ENCODE peak calls at places on chromosomes 7 and 10, in four cellular contexts. One of them, this sample, is unnamed.

GRCh38 chr10:128875955-128876354 is 591.1 kb upstream of the MGMT start:
- DNase-seq in Right ventricle myocardium superior: peak
- DNase-seq in neural progenitor cell: no peak
- DNase-seq in cerebellum: no peak
- DNase-seq in this sample: no peak

GRCh38 chr7:44322631-44323363 is 2.6 kb downstream of the CAMK2B start:
- DNase-seq in cerebellum: peak
- DNase-seq in Right ventricle myocardium superior: peak
- DNase-seq in neural progenitor cell: no peak
- DNase-seq in this sample: no peak

GRCh38 chr10:62769574-62770242 is 34.8 kb upstream of the ADO start:
- DNase-seq in neural progenitor cell: no peak
- DNase-seq in cerebellum: no peak
- DNase-seq in Right ventricle myocardium superior: no peak
- DNase-seq in this sample: no peak

GRCh38 chr7:140078392-140078791 is 15.6 kb upstream of the PARP12 start:
- DNase-seq in cerebellum: no peak
- DNase-seq in Right ventricle myocardium superior: no peak
- DNase-seq in neural progenitor cell: no peak
- DNase-seq in this sample: no peak

GRCh38 chr7:12895296-12895695 is 207.9 kb downstream of the ARL4A start:
- DNase-seq in cerebellum: no peak
- DNase-seq in Right ventricle myocardium superior: no peak
- DNase-seq in neural progenitor cell: no peak
- DNase-seq in this sample: no peak

GRCh38 chr10:125102821-125103220 is 57.5 kb downstream of the CTBP2 start:
- DNase-seq in cerebellum: peak
- DNase-seq in neural progenitor cell: no peak
- DNase-seq in Right ventricle myocardium superior: no peak
- DNase-seq in this sample: no peak

GRCh38 chr10:115379064-115379463 is 285.9 kb downstream of the ATRNL1 start:
- DNase-seq in Right ventricle myocardium superior: no peak
- DNase-seq in cerebellum: no peak
- DNase-seq in neural progenitor cell: no peak
- DNase-seq in this sample: no peak

GRCh38 chr7:119964640-119965542 is 308.1 kb upstream of the KCND2 start:
- DNase-seq in Right ventricle myocardium superior: no peak
- DNase-seq in neural progenitor cell: no peak
- DNase-seq in cerebellum: peak
- DNase-seq in this sample: no peak

GRCh38 chr7:20444041-20444440 is 113.3 kb downstream of the ITGB8 start:
- DNase-seq in neural progenitor cell: no peak
- DNase-seq in cerebellum: no peak
- DNase-seq in Right ventricle myocardium superior: no peak
- DNase-seq in this sample: no peak

GRCh38 chr10:129773359-129773990 is 190.6 kb downstream of the EBF3 start:
- DNase-seq in cerebellum: no peak
- DNase-seq in neural progenitor cell: no peak
- DNase-seq in Right ventricle myocardium superior: no peak
- DNase-seq in this sample: peak

GRCh38 chr7:28096713-28097112 is 83.9 kb downstream of the JAZF1 start:
- DNase-seq in Right ventricle myocardium superior: no peak
- DNase-seq in cerebellum: peak
- DNase-seq in neural progenitor cell: peak
- DNase-seq in this sample: no peak

GRCh38 chr10:44847110-44847509 is 64.0 kb upstream of the TMEM72 start:
- DNase-seq in cerebellum: no peak
- DNase-seq in neural progenitor cell: no peak
- DNase-seq in Right ventricle myocardium superior: no peak
- DNase-seq in this sample: no peak

GRCh38 chr10:123913688-123914268 is 22.2 kb upstream of the CPXM2 start:
- DNase-seq in Right ventricle myocardium superior: no peak
- DNase-seq in cerebellum: no peak
- DNase-seq in neural progenitor cell: peak
- DNase-seq in this sample: no peak

GRCh38 chr7:150988230-150989226 is 2.3 kb upstream of the NOS3 start:
- DNase-seq in neural progenitor cell: peak
- DNase-seq in cerebellum: peak
- DNase-seq in Right ventricle myocardium superior: peak
- DNase-seq in this sample: peak

GRCh38 chr7:138878064-138878463 is 80.1 kb upstream of the ATP6V0A4 start:
- DNase-seq in Right ventricle myocardium superior: no peak
- DNase-seq in neural progenitor cell: no peak
- DNase-seq in cerebellum: no peak
- DNase-seq in this sample: no peak

GRCh38 chr10:13614530-13615332 is 28.0 kb downstream of the PRPF18 start:
- DNase-seq in Right ventricle myocardium superior: no peak
- DNase-seq in cerebellum: no peak
- DNase-seq in neural progenitor cell: peak
- DNase-seq in this sample: no peak

GRCh38 chr10:85720931-85721330 is 645.7 kb downstream of the GRID1 start:
- DNase-seq in Right ventricle myocardium superior: no peak
- DNase-seq in cerebellum: no peak
- DNase-seq in neural progenitor cell: no peak
- DNase-seq in this sample: no peak

GRCh38 chr7:93860261-93860660 is 30.3 kb downstream of the TFPI2 start:
- DNase-seq in neural progenitor cell: no peak
- DNase-seq in cerebellum: no peak
- DNase-seq in Right ventricle myocardium superior: no peak
- DNase-seq in this sample: no peak

GRCh38 chr7:35596061-35596460 is 98.9 kb downstream of the HERPUD2 start:
- DNase-seq in cerebellum: no peak
- DNase-seq in neural progenitor cell: no peak
- DNase-seq in Right ventricle myocardium superior: no peak
- DNase-seq in this sample: no peak

GRCh38 chr10:80460399-80461207 is 6.5 kb downstream of the TSPAN14 start:
- DNase-seq in neural progenitor cell: peak
- DNase-seq in cerebellum: no peak
- DNase-seq in Right ventricle myocardium superior: peak
- DNase-seq in this sample: no peak

GRCh38 chr7:3177271-3177670 is 123.8 kb upstream of the SDK1 start:
- DNase-seq in neural progenitor cell: no peak
- DNase-seq in cerebellum: no peak
- DNase-seq in Right ventricle myocardium superior: no peak
- DNase-seq in this sample: no peak

This sample was measured in aorta.